ENCODE peak calls at places on chromosomes 3 and 15, in five cellular contexts. F is GM23338, S is Panc1, H is dorsolateral prefrontal cortex, G is HepG2. D is an unnamed sample.

GRCh38 chr3:195739561-195740111 is 18.9 kb downstream of the MUC20 start:
- DNase-seq in F (no peak), S (no peak), H (no peak), G (no peak), D (no peak)

GRCh38 chr3:165753560-165753959 is 83.7 kb downstream of the BCHE start:
- DNase-seq in F (no peak), S (no peak), H (no peak), G (no peak), D (no peak)

GRCh38 chr3:134373278-134373941 is 837 bp downstream of the AMOTL2 start:
- DNase-seq in F (peak), S (no peak), H (peak), G (peak), D (peak)

GRCh38 chr3:134754768-134755559 is 40.1 kb upstream of the EPHB1 start:
- DNase-seq in F (peak), S (peak), H (no peak), G (peak), D (no peak)

GRCh38 chr15:77266708-77267387 is 153.1 kb downstream of the PEAK1 start:
- DNase-seq in F (no peak), S (no peak), H (no peak), G (no peak), D (no peak)

GRCh38 chr15:41932939-41933725 is 39.2 kb downstream of the EHD4 start:
- DNase-seq in F (peak), S (no peak), H (no peak), G (no peak), D (no peak)

GRCh38 chr3:30181546-30181945 is 424.9 kb upstream of the TGFBR2 start:
- DNase-seq in F (no peak), S (no peak), H (no peak), G (no peak), D (no peak)

GRCh38 chr3:11847607-11848006 is 922 bp upstream of the TAMM41 start:
- DNase-seq in F (no peak), S (no peak), H (no peak), G (peak), D (no peak)

GRCh38 chr3:18739098-18739431 is 313.9 kb upstream of the SATB1 start:
- DNase-seq in F (no peak), S (no peak), H (no peak), G (no peak), D (no peak)

GRCh38 chr15:99253381-99254090 is 2.3 kb downstream of the LRRC28 start:
- DNase-seq in F (no peak), S (no peak), H (no peak), G (no peak), D (no peak)

GRCh38 chr3:151225040-151225975 is 22.3 kb upstream of the GPR171 start:
- DNase-seq in F (no peak), S (no peak), H (no peak), G (no peak), D (no peak)

GRCh38 chr3:128188326-128188725 is 35.0 kb downstream of the EEFSEC start:
- DNase-seq in F (no peak), S (no peak), H (no peak), G (peak), D (no peak)

GRCh38 chr3:171824824-171825221 is 14.5 kb upstream of the PLD1 start:
- DNase-seq in F (no peak), S (no peak), H (no peak), G (no peak), D (no peak)

GRCh38 chr3:177069514-177070329 is 127.6 kb downstream of the TBL1XR1 start:
- DNase-seq in F (no peak), S (no peak), H (no peak), G (no peak), D (no peak)

GRCh38 chr3:45035441-45036301 is 9.6 kb downstream of the CLEC3B start:
- DNase-seq in F (peak), S (no peak), H (no peak), G (no peak), D (no peak)
- H3K4me3 ChIP-seq in F (peak), S (no peak), H (peak), G (no peak), D (peak)

GRCh38 chr3:112638327-112639020 is 2.5 kb downstream of the CCDC80 start:
- DNase-seq in F (no peak), S (no peak), H (no peak), G (no peak), D (no peak)

GRCh38 chr3:112639451-112640332 is 1.3 kb downstream of the CCDC80 start:
- DNase-seq in F (no peak), S (no peak), H (no peak), G (no peak), D (no peak)

GRCh38 chr3:112642912-112643506 is 2.1 kb upstream of the CCDC80 start:
- DNase-seq in F (peak), S (no peak), H (peak), G (peak), D (peak)

GRCh38 chr3:112640864-112641751 is at the start of gene CCDC80:
- DNase-seq in F (peak), S (no peak), H (no peak), G (no peak), D (no peak)

DNA sequence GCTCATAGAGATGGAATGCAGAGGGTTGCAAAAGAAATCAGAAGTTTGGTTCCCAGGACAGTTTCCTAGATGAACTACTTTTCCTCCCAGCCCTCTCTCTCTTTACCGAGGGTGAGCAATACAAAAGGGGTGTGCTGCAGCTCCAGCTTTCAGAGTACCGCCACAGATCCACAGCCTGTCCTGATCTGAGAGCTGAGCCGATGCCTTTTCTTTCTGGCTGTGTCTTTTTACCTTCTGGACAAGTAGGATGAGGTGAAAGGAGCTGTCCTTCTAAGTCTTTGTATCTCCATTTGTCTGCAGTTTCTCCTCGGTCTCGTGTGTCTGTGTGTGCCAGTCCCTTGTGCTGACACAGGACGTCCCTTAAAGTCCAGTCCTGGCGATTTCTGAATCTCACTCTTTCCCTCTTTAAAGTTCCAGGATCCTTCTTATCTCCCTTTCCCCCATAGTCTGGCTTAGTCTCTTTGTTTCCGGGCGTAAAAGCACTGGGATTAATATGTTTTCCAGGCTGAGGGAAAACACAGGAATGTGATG is 545 bp downstream of the CCDC80 start:
- DNase-seq in F (no peak), S (no peak), H (no peak), G (no peak), D (no peak)
- H3K4me3 ChIP-seq in F (no peak), S (peak), H (peak), G (no peak), D (peak)

DNA sequence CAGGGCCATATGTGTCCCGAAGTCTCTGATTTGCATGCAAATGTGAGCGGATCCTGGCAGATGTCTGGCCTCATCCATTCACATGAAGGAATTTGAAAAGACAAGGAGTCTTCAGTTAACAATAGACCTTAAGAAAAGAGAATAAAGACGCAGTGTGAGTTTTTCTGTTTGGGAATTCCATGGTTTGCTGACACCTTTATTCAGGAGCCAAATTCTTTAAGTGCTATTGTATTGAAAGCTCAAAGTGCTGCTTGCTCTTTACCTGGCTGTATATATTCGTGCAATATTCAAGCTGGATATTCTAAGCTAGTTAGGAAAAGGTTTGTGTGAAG is 2.2 kb downstream of the LRRN1 start:
- DNase-seq in F (peak), S (no peak), H (no peak), G (no peak), D (no peak)
- H3K4me3 ChIP-seq in F (peak), S (no peak), H (peak), G (no peak), D (peak)

DNA sequence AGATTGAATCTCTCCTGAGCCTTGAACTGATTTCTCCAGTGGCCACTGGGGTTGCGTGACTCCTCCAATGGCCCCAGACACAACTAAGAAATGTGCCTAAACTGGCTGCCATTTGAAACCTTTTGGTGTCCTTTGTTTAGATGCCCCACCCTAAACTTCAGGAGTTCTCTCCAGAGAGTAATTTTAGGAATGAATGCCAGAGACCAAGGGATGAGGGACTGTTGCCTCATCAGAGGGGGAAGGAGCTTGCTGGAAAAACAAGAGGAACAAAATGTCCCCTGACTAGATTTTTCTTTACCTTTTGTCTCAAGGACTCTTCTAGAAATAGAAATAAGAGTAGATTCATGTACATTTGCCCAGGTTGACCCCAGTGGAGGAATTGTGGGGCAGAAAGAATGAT is 8.1 kb upstream of the ADPRH start:
- DNase-seq in F (no peak), S (no peak), H (no peak), G (no peak), D (no peak)
- H3K4me3 ChIP-seq in F (no peak), S (no peak), H (no peak), G (no peak), D (no peak)

GRCh38 chr3:23920151-23920655 is 3.3 kb downstream of the RPL15 start:
- DNase-seq in F (no peak), S (no peak), H (no peak), G (no peak), D (no peak)
- H3K4me3 ChIP-seq in F (no peak), S (no peak), H (no peak), G (no peak), D (no peak)

DNA sequence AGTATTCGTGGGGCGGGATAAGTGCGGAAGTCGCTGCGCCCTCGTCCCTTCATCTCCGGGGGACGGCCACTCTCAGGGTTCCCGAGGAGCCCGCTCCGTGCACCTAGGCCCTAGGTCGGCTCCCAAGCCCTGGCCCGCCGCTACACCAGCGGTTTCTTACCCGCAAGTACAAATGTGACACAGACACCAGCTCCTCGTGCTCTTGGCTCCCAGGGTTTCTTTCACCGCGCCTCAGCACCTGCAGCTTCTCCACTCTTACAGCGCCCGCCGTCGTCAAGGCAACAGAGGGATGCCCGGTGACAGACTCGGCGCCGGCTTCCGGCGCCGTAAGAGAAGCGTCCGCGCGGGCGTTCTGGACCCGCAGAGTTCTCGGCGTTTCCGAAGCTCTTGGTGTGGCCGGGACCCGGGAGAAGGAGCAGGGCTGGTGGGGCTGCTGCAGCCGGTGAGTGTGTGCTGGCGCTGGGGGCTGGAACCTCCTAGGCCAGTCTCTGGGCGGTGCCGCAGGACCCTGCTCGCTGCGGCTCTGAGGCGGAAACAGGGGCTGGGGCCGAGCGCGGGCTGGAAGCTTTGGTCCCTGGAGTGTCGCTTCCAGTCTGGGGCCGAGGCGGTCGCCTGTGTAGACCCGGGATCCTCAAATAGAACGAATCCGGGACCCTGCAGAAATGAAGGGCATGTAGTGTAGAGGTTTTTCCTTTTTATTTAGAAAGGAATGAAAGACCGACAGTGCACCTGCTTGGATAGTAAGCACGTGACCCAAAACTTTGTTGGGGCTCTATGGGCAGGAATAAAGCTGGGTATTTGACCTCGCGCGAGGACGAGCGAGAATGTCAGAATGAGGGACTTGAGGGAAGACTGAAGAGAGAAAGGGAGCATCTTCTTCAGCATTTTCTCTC is 155.4 kb upstream of the GOLGA6L4 start:
- DNase-seq in F (peak), S (no peak), H (peak), G (no peak), D (no peak)
- H3K4me3 ChIP-seq in F (peak), S (peak), H (peak), G (no peak), D (peak)

GRCh38 chr3:123880998-123881561 is 3.1 kb downstream of the MYLK start:
- DNase-seq in F (peak), S (no peak), H (no peak), G (peak), D (no peak)
- H3K4me3 ChIP-seq in F (no peak), S (no peak), H (no peak), G (no peak), D (no peak)